ENCODE peak calls at places on chromosomes 7 and 10, in seven cellular contexts. T is activated CD4-positive, alpha-beta T cell treated with anti-CD3 and anti-CD28 coated beads for 4 hours; E is AG08395; L is NCI-H1092; Q is stimulated activated CD4-positive, alpha-beta T cell treated with anti-CD3 and anti-CD28 coated beads, Interleukin-4, amount 100 ng/mL, for 4 hours; I is left ventricle myocardium superior; C is iris pigment epithelial cell. U is an unnamed sample.

GRCh38 chr10:131697461-131698128 is 203.2 kb upstream of the PPP2R2D start:
- DNase-seq in T (no peak), Q (no peak), C (no peak), I (no peak), E (no peak), L (no peak), U (no peak)

GRCh38 chr10:10120671-10121070 is 897.0 kb upstream of the CELF2 start:
- DNase-seq in E (no peak), Q (no peak), I (no peak), C (no peak), L (no peak), T (no peak), U (no peak)

GRCh38 chr7:56063882-56064625 is at the start of gene SUMF2:
- DNase-seq in C (peak), E (peak), Q (peak), I (peak), L (peak), T (peak), U (peak)

GRCh38 chr10:50917486-50917885 is 32.1 kb upstream of the A1CF start:
- DNase-seq in T (no peak), E (peak), I (no peak), C (peak), Q (no peak), L (no peak), U (no peak)

GRCh38 chr7:98831641-98832221 is 38.1 kb downstream of the TMEM130 start:
- DNase-seq in Q (no peak), L (no peak), T (peak), C (peak), I (no peak), E (no peak), U (no peak)

GRCh38 chr7:72152171-72153131 is 259.7 kb downstream of the CALN1 start:
- DNase-seq in T (no peak), C (no peak), I (no peak), L (no peak), E (no peak), Q (no peak), U (peak)

GRCh38 chr10:68550747-68551411 is 9.3 kb upstream of the TET1 start:
- DNase-seq in T (no peak), C (peak), I (no peak), Q (peak), E (peak), L (peak), U (peak)

GRCh38 chr10:58998924-58999713 is 177.3 kb upstream of the PHYHIPL start:
- DNase-seq in T (no peak), E (peak), Q (no peak), L (no peak), C (no peak), I (peak), U (no peak)

GRCh38 chr10:16776896-16777295 is 40.3 kb downstream of the RSU1 start:
- DNase-seq in Q (no peak), I (no peak), E (no peak), L (no peak), T (no peak), C (peak), U (no peak)

GRCh38 chr10:99318475-99318874 is 10.7 kb upstream of the CNNM1 start:
- DNase-seq in E (no peak), T (no peak), Q (no peak), C (no peak), I (no peak), L (no peak), U (no peak)

GRCh38 chr10:124740374-124741280 is 3.6 kb downstream of the FAM53B start:
- DNase-seq in T (no peak), E (peak), I (peak), C (peak), Q (no peak), L (no peak), U (no peak)

GRCh38 chr10:125084191-125085186 is 75.9 kb downstream of the CTBP2 start:
- DNase-seq in T (no peak), I (peak), L (peak), Q (no peak), C (peak), E (peak), U (no peak)

U was measured in DMS 273 treated with DMSO at 0.1 percent for 48 hours.